ENCODE peak calls at places on chromosomes 7 and 10, in six cellular contexts. One of them, this sample, is unnamed.
A peak's percentile ranks its signal among the peaks of the same experiment; 100 is the strongest.

GRCh38 chr7:27149817-27150567 is 2.4 kb downstream of the HOXA3 start:
- DNase-seq in prostate gland: peak; percentile 23
- DNase-seq in mesothelial cell of epicardium: no peak
- DNase-seq in pulmonary artery endothelial cell: no peak
- DNase-seq in activated T-helper 1 cell treated with anti-CD3 and anti-CD28 coated beads, Interleukin-2, amount 50 U/mL, for 16 hours: no peak
- DNase-seq in lung: no peak
- DNase-seq in this sample: no peak

GRCh38 chr10:85280014-85280413 is 951.6 kb downstream of the CCSER2 start:
- DNase-seq in lung: peak; percentile 45
- DNase-seq in pulmonary artery endothelial cell: no peak
- DNase-seq in mesothelial cell of epicardium: no peak
- DNase-seq in activated T-helper 1 cell treated with anti-CD3 and anti-CD28 coated beads, Interleukin-2, amount 50 U/mL, for 16 hours: no peak
- DNase-seq in prostate gland: no peak
- DNase-seq in this sample: no peak

GRCh38 chr10:109976657-109977056 is 31.1 kb upstream of the ADD3 start:
- DNase-seq in lung: no peak
- DNase-seq in mesothelial cell of epicardium: no peak
- DNase-seq in activated T-helper 1 cell treated with anti-CD3 and anti-CD28 coated beads, Interleukin-2, amount 50 U/mL, for 16 hours: no peak
- DNase-seq in prostate gland: no peak
- DNase-seq in pulmonary artery endothelial cell: no peak
- DNase-seq in this sample: no peak

GRCh38 chr10:16425449-16425848 is 11.4 kb upstream of the PTER start:
- DNase-seq in activated T-helper 1 cell treated with anti-CD3 and anti-CD28 coated beads, Interleukin-2, amount 50 U/mL, for 16 hours: no peak
- DNase-seq in mesothelial cell of epicardium: no peak
- DNase-seq in prostate gland: no peak
- DNase-seq in lung: no peak
- DNase-seq in pulmonary artery endothelial cell: no peak
- DNase-seq in this sample: no peak

GRCh38 chr10:36164556-36165504 is 522.7 kb upstream of the FZD8 start:
- DNase-seq in pulmonary artery endothelial cell: no peak
- DNase-seq in activated T-helper 1 cell treated with anti-CD3 and anti-CD28 coated beads, Interleukin-2, amount 50 U/mL, for 16 hours: no peak
- DNase-seq in mesothelial cell of epicardium: no peak
- DNase-seq in lung: no peak
- DNase-seq in prostate gland: no peak
- DNase-seq in this sample: no peak

GRCh38 chr10:13956826-13957225 is 370.1 kb downstream of the PRPF18 start:
- DNase-seq in prostate gland: peak; percentile 8
- DNase-seq in activated T-helper 1 cell treated with anti-CD3 and anti-CD28 coated beads, Interleukin-2, amount 50 U/mL, for 16 hours: no peak
- DNase-seq in pulmonary artery endothelial cell: no peak
- DNase-seq in mesothelial cell of epicardium: no peak
- DNase-seq in lung: peak; percentile 61
- DNase-seq in this sample: no peak

GRCh38 chr7:70764701-70765208 is 367.2 kb upstream of the GALNT17 start:
- DNase-seq in lung: no peak
- DNase-seq in activated T-helper 1 cell treated with anti-CD3 and anti-CD28 coated beads, Interleukin-2, amount 50 U/mL, for 16 hours: no peak
- DNase-seq in pulmonary artery endothelial cell: no peak
- DNase-seq in prostate gland: no peak
- DNase-seq in mesothelial cell of epicardium: no peak
- DNase-seq in this sample: no peak

GRCh38 chr7:151599401-151600227 is 79.9 kb upstream of the RHEB start:
- DNase-seq in mesothelial cell of epicardium: no peak
- DNase-seq in lung: no peak
- DNase-seq in pulmonary artery endothelial cell: peak; percentile 80
- DNase-seq in prostate gland: no peak
- DNase-seq in activated T-helper 1 cell treated with anti-CD3 and anti-CD28 coated beads, Interleukin-2, amount 50 U/mL, for 16 hours: no peak
- DNase-seq in this sample: no peak

GRCh38 chr10:131126321-131127121 is 185.0 kb downstream of the TCERG1L start:
- DNase-seq in prostate gland: no peak
- DNase-seq in pulmonary artery endothelial cell: no peak
- DNase-seq in activated T-helper 1 cell treated with anti-CD3 and anti-CD28 coated beads, Interleukin-2, amount 50 U/mL, for 16 hours: no peak
- DNase-seq in lung: no peak
- DNase-seq in mesothelial cell of epicardium: no peak
- DNase-seq in this sample: no peak

GRCh38 chr10:124217906-124218769 is 124.7 kb upstream of the CHST15 start:
- DNase-seq in activated T-helper 1 cell treated with anti-CD3 and anti-CD28 coated beads, Interleukin-2, amount 50 U/mL, for 16 hours: no peak
- DNase-seq in lung: no peak
- DNase-seq in pulmonary artery endothelial cell: no peak
- DNase-seq in mesothelial cell of epicardium: no peak
- DNase-seq in prostate gland: peak; percentile 13
- DNase-seq in this sample: no peak

GRCh38 chr10:79286318-79286951 is 60.8 kb upstream of the PPIF start:
- DNase-seq in pulmonary artery endothelial cell: no peak
- DNase-seq in prostate gland: peak; percentile 46
- DNase-seq in mesothelial cell of epicardium: no peak
- DNase-seq in activated T-helper 1 cell treated with anti-CD3 and anti-CD28 coated beads, Interleukin-2, amount 50 U/mL, for 16 hours: peak; percentile 72
- DNase-seq in lung: peak; percentile 69
- DNase-seq in this sample: no peak

GRCh38 chr7:50336909-50337703 is 32.6 kb downstream of the IKZF1 start:
- DNase-seq in pulmonary artery endothelial cell: no peak
- DNase-seq in lung: no peak
- DNase-seq in mesothelial cell of epicardium: no peak
- DNase-seq in activated T-helper 1 cell treated with anti-CD3 and anti-CD28 coated beads, Interleukin-2, amount 50 U/mL, for 16 hours: no peak
- DNase-seq in prostate gland: no peak
- DNase-seq in this sample: no peak

GRCh38 chr10:69769395-69769989 is 32.2 kb upstream of the COL13A1 start:
- DNase-seq in mesothelial cell of epicardium: no peak
- DNase-seq in prostate gland: no peak
- DNase-seq in activated T-helper 1 cell treated with anti-CD3 and anti-CD28 coated beads, Interleukin-2, amount 50 U/mL, for 16 hours: no peak
- DNase-seq in lung: no peak
- DNase-seq in pulmonary artery endothelial cell: peak; percentile 10
- DNase-seq in this sample: no peak

GRCh38 chr7:27165089-27165654 is at the start of gene HOXA9:
- DNase-seq in prostate gland: peak; percentile 96
- DNase-seq in activated T-helper 1 cell treated with anti-CD3 and anti-CD28 coated beads, Interleukin-2, amount 50 U/mL, for 16 hours: no peak
- DNase-seq in lung: no peak
- DNase-seq in pulmonary artery endothelial cell: peak; percentile 27
- DNase-seq in mesothelial cell of epicardium: no peak
- DNase-seq in this sample: no peak

GRCh38 chr7:918441-919113 is 35.9 kb downstream of the ADAP1 start:
- DNase-seq in lung: no peak
- DNase-seq in activated T-helper 1 cell treated with anti-CD3 and anti-CD28 coated beads, Interleukin-2, amount 50 U/mL, for 16 hours: no peak
- DNase-seq in pulmonary artery endothelial cell: no peak
- DNase-seq in prostate gland: no peak
- DNase-seq in mesothelial cell of epicardium: peak; percentile 15
- DNase-seq in this sample: no peak

GRCh38 chr7:118731854-118732253 is 507.4 kb downstream of the ANKRD7 start:
- DNase-seq in pulmonary artery endothelial cell: no peak
- DNase-seq in activated T-helper 1 cell treated with anti-CD3 and anti-CD28 coated beads, Interleukin-2, amount 50 U/mL, for 16 hours: no peak
- DNase-seq in prostate gland: no peak
- DNase-seq in mesothelial cell of epicardium: no peak
- DNase-seq in lung: no peak
- DNase-seq in this sample: no peak

GRCh38 chr10:34736976-34737771 is 77.9 kb downstream of the PARD3 start:
- DNase-seq in prostate gland: no peak
- DNase-seq in lung: no peak
- DNase-seq in activated T-helper 1 cell treated with anti-CD3 and anti-CD28 coated beads, Interleukin-2, amount 50 U/mL, for 16 hours: no peak
- DNase-seq in pulmonary artery endothelial cell: no peak
- DNase-seq in mesothelial cell of epicardium: no peak
- DNase-seq in this sample: no peak

GRCh38 chr10:31949266-31949665 is 20.6 kb upstream of the ARHGAP12 start:
- DNase-seq in activated T-helper 1 cell treated with anti-CD3 and anti-CD28 coated beads, Interleukin-2, amount 50 U/mL, for 16 hours: no peak
- DNase-seq in pulmonary artery endothelial cell: no peak
- DNase-seq in prostate gland: no peak
- DNase-seq in mesothelial cell of epicardium: no peak
- DNase-seq in lung: no peak
- DNase-seq in this sample: no peak